ENCODE peak calls at places on chromosomes 12 and 14, in eight cellular contexts. One of them, this sample, is unnamed.

GRCh38 chr14:75859746-75860145 is 122.0 kb downstream of the TGFB3 start:
- DNase-seq in stimulated activated naive CD4-positive, alpha-beta T cell: no peak
- DNase-seq in mesendoderm: no peak
- DNase-seq in NCI-H460: no peak
- DNase-seq in cerebellar cortex: no peak
- DNase-seq in NCI-H1436: no peak
- DNase-seq in stimulated activated CD4-positive, alpha-beta T cell treated with anti-CD3 and anti-CD28 coated beads, Interleukin-4, amount 100 ng/mL, for 24 hours: no peak
- DNase-seq in naive thymus-derived CD8-positive, alpha-beta T cell: no peak
- DNase-seq in this sample: no peak

GRCh38 chr12:24943947-24944597 is 4.8 kb downstream of the BCAT1 start:
- DNase-seq in stimulated activated naive CD4-positive, alpha-beta T cell: no peak
- DNase-seq in mesendoderm: no peak
- DNase-seq in NCI-H460: no peak
- DNase-seq in cerebellar cortex: no peak
- DNase-seq in NCI-H1436: no peak
- DNase-seq in stimulated activated CD4-positive, alpha-beta T cell treated with anti-CD3 and anti-CD28 coated beads, Interleukin-4, amount 100 ng/mL, for 24 hours: no peak
- DNase-seq in naive thymus-derived CD8-positive, alpha-beta T cell: no peak
- DNase-seq in this sample: peak

GRCh38 chr12:76183459-76184186 is 99.1 kb upstream of the NAP1L1 start:
- DNase-seq in stimulated activated naive CD4-positive, alpha-beta T cell: no peak
- DNase-seq in mesendoderm: peak
- DNase-seq in NCI-H460: peak
- DNase-seq in cerebellar cortex: no peak
- DNase-seq in NCI-H1436: no peak
- DNase-seq in stimulated activated CD4-positive, alpha-beta T cell treated with anti-CD3 and anti-CD28 coated beads, Interleukin-4, amount 100 ng/mL, for 24 hours: peak
- DNase-seq in naive thymus-derived CD8-positive, alpha-beta T cell: no peak
- DNase-seq in this sample: peak

GRCh38 chr12:31999692-32000091 is 40.5 kb downstream of the RESF1 start:
- DNase-seq in stimulated activated naive CD4-positive, alpha-beta T cell: no peak
- DNase-seq in mesendoderm: no peak
- DNase-seq in NCI-H460: no peak
- DNase-seq in cerebellar cortex: no peak
- DNase-seq in NCI-H1436: no peak
- DNase-seq in stimulated activated CD4-positive, alpha-beta T cell treated with anti-CD3 and anti-CD28 coated beads, Interleukin-4, amount 100 ng/mL, for 24 hours: no peak
- DNase-seq in naive thymus-derived CD8-positive, alpha-beta T cell: no peak
- DNase-seq in this sample: no peak

GRCh38 chr12:17793854-17794253 is 296.1 kb downstream of the RERGL start:
- DNase-seq in stimulated activated naive CD4-positive, alpha-beta T cell: no peak
- DNase-seq in mesendoderm: no peak
- DNase-seq in NCI-H460: no peak
- DNase-seq in cerebellar cortex: no peak
- DNase-seq in NCI-H1436: no peak
- DNase-seq in stimulated activated CD4-positive, alpha-beta T cell treated with anti-CD3 and anti-CD28 coated beads, Interleukin-4, amount 100 ng/mL, for 24 hours: no peak
- DNase-seq in naive thymus-derived CD8-positive, alpha-beta T cell: no peak
- DNase-seq in this sample: no peak

GRCh38 chr12:29796823-29797263 is 13.1 kb upstream of the TMTC1 start:
- DNase-seq in stimulated activated naive CD4-positive, alpha-beta T cell: no peak
- DNase-seq in mesendoderm: peak
- DNase-seq in NCI-H460: peak
- DNase-seq in cerebellar cortex: no peak
- DNase-seq in NCI-H1436: no peak
- DNase-seq in stimulated activated CD4-positive, alpha-beta T cell treated with anti-CD3 and anti-CD28 coated beads, Interleukin-4, amount 100 ng/mL, for 24 hours: no peak
- DNase-seq in naive thymus-derived CD8-positive, alpha-beta T cell: no peak
- DNase-seq in this sample: no peak

GRCh38 chr12:26724309-26724702 is 108.7 kb downstream of the ITPR2 start:
- DNase-seq in stimulated activated naive CD4-positive, alpha-beta T cell: no peak
- DNase-seq in mesendoderm: no peak
- DNase-seq in NCI-H460: no peak
- DNase-seq in cerebellar cortex: no peak
- DNase-seq in NCI-H1436: no peak
- DNase-seq in stimulated activated CD4-positive, alpha-beta T cell treated with anti-CD3 and anti-CD28 coated beads, Interleukin-4, amount 100 ng/mL, for 24 hours: no peak
- DNase-seq in naive thymus-derived CD8-positive, alpha-beta T cell: no peak
- DNase-seq in this sample: no peak

GRCh38 chr12:98228619-98229538 is 286.5 kb upstream of the TMPO start:
- DNase-seq in stimulated activated naive CD4-positive, alpha-beta T cell: no peak
- DNase-seq in mesendoderm: no peak
- DNase-seq in NCI-H460: no peak
- DNase-seq in cerebellar cortex: no peak
- DNase-seq in NCI-H1436: peak
- DNase-seq in stimulated activated CD4-positive, alpha-beta T cell treated with anti-CD3 and anti-CD28 coated beads, Interleukin-4, amount 100 ng/mL, for 24 hours: no peak
- DNase-seq in naive thymus-derived CD8-positive, alpha-beta T cell: no peak
- DNase-seq in this sample: no peak

GRCh38 chr12:84174115-84174514 is 738.5 kb downstream of the SLC6A15 start:
- DNase-seq in stimulated activated naive CD4-positive, alpha-beta T cell: no peak
- DNase-seq in mesendoderm: no peak
- DNase-seq in NCI-H460: no peak
- DNase-seq in cerebellar cortex: no peak
- DNase-seq in NCI-H1436: no peak
- DNase-seq in stimulated activated CD4-positive, alpha-beta T cell treated with anti-CD3 and anti-CD28 coated beads, Interleukin-4, amount 100 ng/mL, for 24 hours: no peak
- DNase-seq in naive thymus-derived CD8-positive, alpha-beta T cell: no peak
- DNase-seq in this sample: no peak

GRCh38 chr12:19746471-19746870 is 307.2 kb downstream of the AEBP2 start:
- DNase-seq in stimulated activated naive CD4-positive, alpha-beta T cell: no peak
- DNase-seq in mesendoderm: no peak
- DNase-seq in NCI-H460: no peak
- DNase-seq in cerebellar cortex: no peak
- DNase-seq in NCI-H1436: no peak
- DNase-seq in stimulated activated CD4-positive, alpha-beta T cell treated with anti-CD3 and anti-CD28 coated beads, Interleukin-4, amount 100 ng/mL, for 24 hours: no peak
- DNase-seq in naive thymus-derived CD8-positive, alpha-beta T cell: no peak
- DNase-seq in this sample: peak

GRCh38 chr14:93042968-93043940 is 72.5 kb downstream of the ITPK1 start:
- DNase-seq in stimulated activated naive CD4-positive, alpha-beta T cell: no peak
- DNase-seq in mesendoderm: peak
- DNase-seq in NCI-H460: peak
- DNase-seq in cerebellar cortex: no peak
- DNase-seq in NCI-H1436: no peak
- DNase-seq in stimulated activated CD4-positive, alpha-beta T cell treated with anti-CD3 and anti-CD28 coated beads, Interleukin-4, amount 100 ng/mL, for 24 hours: no peak
- DNase-seq in naive thymus-derived CD8-positive, alpha-beta T cell: no peak
- DNase-seq in this sample: no peak

GRCh38 chr12:63440063-63440462 is 228.2 kb downstream of the DPY19L2 start:
- DNase-seq in stimulated activated naive CD4-positive, alpha-beta T cell: no peak
- DNase-seq in mesendoderm: no peak
- DNase-seq in NCI-H460: no peak
- DNase-seq in cerebellar cortex: no peak
- DNase-seq in NCI-H1436: no peak
- DNase-seq in stimulated activated CD4-positive, alpha-beta T cell treated with anti-CD3 and anti-CD28 coated beads, Interleukin-4, amount 100 ng/mL, for 24 hours: no peak
- DNase-seq in naive thymus-derived CD8-positive, alpha-beta T cell: no peak
- DNase-seq in this sample: no peak

GRCh38 chr12:48957141-48958048 is at the start of gene ARF3:
- DNase-seq in stimulated activated naive CD4-positive, alpha-beta T cell: peak
- DNase-seq in mesendoderm: peak
- DNase-seq in NCI-H460: peak
- DNase-seq in cerebellar cortex: peak
- DNase-seq in NCI-H1436: peak
- DNase-seq in stimulated activated CD4-positive, alpha-beta T cell treated with anti-CD3 and anti-CD28 coated beads, Interleukin-4, amount 100 ng/mL, for 24 hours: peak
- DNase-seq in naive thymus-derived CD8-positive, alpha-beta T cell: peak
- DNase-seq in this sample: peak

GRCh38 chr12:54463034-54463433 is 10.4 kb downstream of the GTSF1 start:
- DNase-seq in stimulated activated naive CD4-positive, alpha-beta T cell: no peak
- DNase-seq in mesendoderm: no peak
- DNase-seq in NCI-H460: no peak
- DNase-seq in cerebellar cortex: no peak
- DNase-seq in NCI-H1436: no peak
- DNase-seq in stimulated activated CD4-positive, alpha-beta T cell treated with anti-CD3 and anti-CD28 coated beads, Interleukin-4, amount 100 ng/mL, for 24 hours: no peak
- DNase-seq in naive thymus-derived CD8-positive, alpha-beta T cell: no peak
- DNase-seq in this sample: no peak